ENCODE peak calls at places on chromosomes 4 and X, in six cellular contexts. P is activated CD4-positive, alpha-beta T cell treated with anti-CD3 and anti-CD28 coated beads for 1 hour; L is Right ventricle myocardium superior; U is Caco-2; K is nephron progenitor cell; X is stimulated activated CD4-positive, alpha-beta T cell treated with anti-CD3 and anti-CD28 coated beads, Interleukin-15, amount 100 ng/mL, for 1 hour. F is an unnamed sample.

GRCh38 chrX:77342028-77342427 is 105.2 kb upstream of the FGF16 start:
- DNase-seq in P (no peak), L (no peak), U (no peak), X (no peak), K (no peak), F (no peak)

GRCh38 chr4:174757736-174758135 is 71.3 kb downstream of the GLRA3 start:
- DNase-seq in P (no peak), X (no peak), U (no peak), K (peak), L (no peak), F (no peak)

GRCh38 chr4:113700602-113701150 is 60.9 kb downstream of the CAMK2D start:
- DNase-seq in K (no peak), U (no peak), X (no peak), P (no peak), L (no peak), F (no peak)

GRCh38 chr4:106708604-106708876 is 327.6 kb downstream of the DKK2 start:
- DNase-seq in U (no peak), K (no peak), L (no peak), P (no peak), X (no peak), F (no peak)

GRCh38 chr4:183105092-183105491 is 6.0 kb downstream of the WWC2 start:
- DNase-seq in L (no peak), K (no peak), P (no peak), U (no peak), X (no peak), F (no peak)

GRCh38 chr4:101238706-101239105 is 108.6 kb downstream of the PPP3CA start:
- DNase-seq in K (no peak), P (no peak), U (no peak), X (no peak), L (no peak), F (no peak)

GRCh38 chrX:111581086-111581485 is 69.6 kb downstream of the SERTM2 start:
- DNase-seq in U (no peak), L (no peak), X (no peak), P (no peak), K (no peak), F (no peak)

GRCh38 chrX:29617725-29618124 is 597.6 kb upstream of the MAGEB2 start:
- DNase-seq in P (no peak), K (no peak), U (peak), X (no peak), L (no peak), F (no peak)

GRCh38 chrX:1453951-1454785 is 1.5 kb upstream of the ASMTL start:
- DNase-seq in X (peak), P (peak), K (peak), U (peak), L (peak), F (peak)

GRCh38 chr4:79688696-79689095 is 280.7 kb upstream of the GK2 start:
- DNase-seq in P (no peak), K (no peak), U (no peak), X (no peak), L (no peak), F (no peak)

GRCh38 chr4:71375494-71375893 is 36.7 kb downstream of the SLC4A4 start:
- DNase-seq in U (no peak), K (no peak), X (no peak), P (no peak), L (no peak), F (no peak)

GRCh38 chrX:110477593-110478228 is 119.1 kb downstream of the RTL9 start:
- DNase-seq in L (peak), K (no peak), X (no peak), P (no peak), U (no peak), F (no peak)

GRCh38 chr4:45100936-45101818 is 374.8 kb upstream of the GNPDA2 start:
- DNase-seq in U (no peak), X (no peak), K (no peak), L (no peak), P (no peak), F (no peak)

GRCh38 chr4:752196-752861 is 46.7 kb downstream of the PCGF3 start:
- DNase-seq in L (peak), K (no peak), P (no peak), U (no peak), X (no peak), F (no peak)

GRCh38 chrX:63013549-63013948 is 337.6 kb downstream of the SPIN4 start:
- DNase-seq in K (no peak), U (no peak), X (no peak), P (no peak), L (no peak), F (no peak)

GRCh38 chrX:56803849-56804681 is 75.0 kb downstream of the NBDY start:
- DNase-seq in P (no peak), K (no peak), L (no peak), X (no peak), U (no peak), F (no peak)

GRCh38 chr4:143225167-143225566 is 40.5 kb downstream of the USP38 start:
- DNase-seq in K (no peak), L (no peak), P (no peak), U (peak), X (no peak), F (no peak)

GRCh38 chrX:46957299-46957698 is 45.1 kb downstream of the JADE3 start:
- DNase-seq in P (no peak), U (no peak), K (no peak), X (no peak), L (no peak), F (no peak)

GRCh38 chr4:56995525-56995924 is 16.8 kb downstream of the POLR2B start:
- DNase-seq in L (peak), P (no peak), X (no peak), K (no peak), U (no peak), F (no peak)

GRCh38 chr4:187027231-187027760 is 303.6 kb upstream of the FAT1 start:
- DNase-seq in K (peak), U (no peak), L (no peak), P (no peak), X (no peak), F (no peak)

GRCh38 chr4:29900336-29900735 is 819.8 kb upstream of the PCDH7 start:
- DNase-seq in L (no peak), U (no peak), P (no peak), K (no peak), X (no peak), F (no peak)

GRCh38 chrX:84168095-84168494 is 19.9 kb downstream of the RPS6KA6 start:
- DNase-seq in K (no peak), P (no peak), X (no peak), L (no peak), U (no peak), F (no peak)

GRCh38 chr4:108155373-108155772 is 13.4 kb downstream of the LEF1 start:
- DNase-seq in U (peak), X (no peak), P (no peak), L (no peak), K (no peak), F (no peak)

GRCh38 chr4:186757696-186758330 is 34.2 kb upstream of the FAT1 start:
- DNase-seq in K (no peak), P (no peak), U (no peak), X (no peak), L (no peak), F (no peak)

GRCh38 chr4:8261851-8262535 is 7.6 kb upstream of the HTRA3 start:
- DNase-seq in X (no peak), P (no peak), K (no peak), L (no peak), U (no peak), F (no peak)

GRCh38 chrX:41010188-41010846 is 74.9 kb upstream of the USP9X start:
- DNase-seq in L (peak), X (peak), P (peak), U (no peak), K (peak), F (peak)

GRCh38 chr4:122898370-122899150 is 23.8 kb downstream of the NUDT6 start:
- DNase-seq in L (no peak), U (no peak), P (no peak), X (no peak), K (no peak), F (no peak)

GRCh38 chr4:16129336-16129735 is 45.5 kb upstream of the PROM1 start:
- DNase-seq in K (no peak), X (no peak), U (peak), P (no peak), L (no peak), F (no peak)